ENCODE peak calls at places on chromosomes 16 and 17, in six cellular contexts. I, Z, T, M, W and J are unnamed samples.
A peak's percentile ranks its signal among the peaks of the same experiment; 100 is the strongest.

GRCh38 chr17:15124746-15125145 is 140.4 kb downstream of the PMP22 start:
- DNase-seq in W (peak; percentile 66), T (no peak), Z (no peak), I (no peak), M (no peak), J (no peak)

GRCh38 chr17:2138318-2138717 is 83.4 kb downstream of the HIC1 start:
- DNase-seq in T (no peak), Z (peak; percentile 33), I (no peak), W (no peak), M (no peak), J (no peak)

GRCh38 chr17:39573447-39574298 is 34.0 kb downstream of the NEUROD2 start:
- DNase-seq in T (peak; percentile 10), W (peak; percentile 59), M (peak; percentile 76), I (peak; percentile 82), Z (peak; percentile 53), J (no peak)

GRCh38 chr16:85750827-85751641 is at the start of gene C16orf74:
- DNase-seq in W (peak; percentile 61), M (no peak), T (peak; percentile 44), I (peak; percentile 75), Z (peak; percentile 19), J (no peak)

GRCh38 chr17:38871247-38871991 is 1.6 kb downstream of the LASP1 start:
- DNase-seq in T (peak; percentile 40), W (peak; percentile 85), Z (peak; percentile 82), I (peak; percentile 64), M (no peak), J (no peak)

GRCh38 chr17:1060991-1061390 is 64.1 kb downstream of the TIMM22 start:
- DNase-seq in Z (peak; percentile 51), T (no peak), M (no peak), I (peak; percentile 65), W (peak; percentile 99), J (no peak)

GRCh38 chr17:32840241-32840640 is 36.7 kb downstream of the MYO1D start:
- DNase-seq in Z (no peak), T (no peak), W (no peak), I (no peak), M (no peak), J (no peak)

GRCh38 chr17:38982858-38983746 is 15.9 kb upstream of the FBXO47 start:
- DNase-seq in Z (peak; percentile 49), M (no peak), T (peak; percentile 21), W (peak; percentile 53), I (no peak), J (no peak)

GRCh38 chr17:55175788-55176425 is 88.9 kb upstream of the HLF start:
- DNase-seq in T (no peak), I (no peak), W (no peak), M (no peak), Z (no peak), J (no peak)

GRCh38 chr17:81406117-81406953 is 11.1 kb downstream of the BAHCC1 start:
- DNase-seq in M (no peak), T (no peak), I (no peak), W (no peak), Z (no peak), J (no peak)

GRCh38 chr16:10840703-10841102 is 22.1 kb upstream of the TVP23A start:
- DNase-seq in I (no peak), W (no peak), M (no peak), T (no peak), Z (no peak), J (no peak)

GRCh38 chr16:67301080-67301757 is 21.9 kb downstream of the PLEKHG4 start:
- DNase-seq in I (peak; percentile 80), Z (no peak), M (no peak), W (no peak), T (no peak), J (no peak)

GRCh38 chr17:5661486-5662125 is 77.3 kb upstream of the NLRP1 start:
- DNase-seq in Z (no peak), T (no peak), W (no peak), M (no peak), I (no peak), J (no peak)

GRCh38 chr16:88770459-88771293 is 14.3 kb downstream of the PIEZO1 start:
- DNase-seq in I (peak; percentile 74), Z (peak; percentile 41), T (peak; percentile 38), W (peak; percentile 88), M (no peak), J (no peak)

GRCh38 chr16:85428168-85428898 is 184.8 kb upstream of the GSE1 start:
- DNase-seq in M (peak; percentile 58), W (no peak), T (no peak), I (peak; percentile 67), Z (peak; percentile 52), J (no peak)

GRCh38 chr17:48310748-48311213 is 119.2 kb downstream of the SKAP1 start:
- DNase-seq in I (no peak), Z (no peak), W (no peak), M (no peak), T (no peak), J (no peak)

GRCh38 chr16:50972899-50973298 is 178.2 kb downstream of the SALL1 start:
- DNase-seq in W (no peak), M (no peak), I (no peak), Z (no peak), T (no peak), J (no peak)

GRCh38 chr17:81550285-81550684 is 1.9 kb downstream of the FAAP100 start:
- DNase-seq in Z (no peak), W (no peak), I (no peak), T (no peak), M (no peak), J (no peak)

GRCh38 chr17:14334261-14334860 is 33.5 kb downstream of the HS3ST3B1 start:
- DNase-seq in W (no peak), Z (no peak), I (no peak), T (no peak), M (no peak), J (no peak)

GRCh38 chr17:68035131-68035522 is 408 bp upstream of the KPNA2 start:
- DNase-seq in T (peak; percentile 86), M (peak; percentile 93), W (peak; percentile 94), I (peak; percentile 97), Z (peak; percentile 91), J (peak; percentile 80)

GRCh38 chr17:42363767-42364585 is 24.3 kb downstream of the STAT3 start:
- DNase-seq in W (no peak), T (no peak), I (no peak), Z (no peak), M (no peak), J (no peak)

GRCh38 chr16:1656808-1657617 is 21.1 kb upstream of the JPT2 start:
- DNase-seq in T (no peak), M (no peak), I (peak; percentile 84), W (no peak), Z (no peak), J (no peak)

GRCh38 chr16:56102159-56102798 is 89.0 kb upstream of the GNAO1 start:
- DNase-seq in I (peak; percentile 82), Z (no peak), T (no peak), M (peak; percentile 53), W (no peak), J (no peak)

GRCh38 chr17:20852541-20853370 is 190.1 kb downstream of the USP22 start:
- DNase-seq in I (peak; percentile 51), Z (peak; percentile 30), W (no peak), T (no peak), M (peak; percentile 66), J (no peak)